ENCODE peak calls at places on chromosomes 7 and 10, in seven cellular contexts. One of them, this sample, is unnamed.

GRCh38 chr10:112369495-112370423 is 4.2 kb upstream of the ACSL5 start:
- DNase-seq in KG1: no peak
- DNase-seq in caudate nucleus: no peak
- DNase-seq in foreskin fibroblast: no peak
- DNase-seq in endothelial cell: no peak
- DNase-seq in pons: no peak
- DNase-seq in stimulated activated CD8-positive, alpha-beta memory T cell treated with anti-CD3 and anti-CD28 coated beads, Interleukin-4, amount 100 ng/mL, for 48 hours: no peak
- DNase-seq in this sample: no peak

GRCh38 chr7:2955177-2955768 is 88.4 kb downstream of the CARD11 start:
- DNase-seq in KG1: no peak
- DNase-seq in caudate nucleus: no peak
- DNase-seq in foreskin fibroblast: no peak
- DNase-seq in endothelial cell: no peak
- DNase-seq in pons: no peak
- DNase-seq in stimulated activated CD8-positive, alpha-beta memory T cell treated with anti-CD3 and anti-CD28 coated beads, Interleukin-4, amount 100 ng/mL, for 48 hours: no peak
- DNase-seq in this sample: no peak

GRCh38 chr10:34723746-34724145 is 91.3 kb downstream of the PARD3 start:
- DNase-seq in KG1: no peak
- DNase-seq in caudate nucleus: no peak
- DNase-seq in foreskin fibroblast: peak; percentile 59
- DNase-seq in endothelial cell: peak; percentile 26
- DNase-seq in pons: peak; percentile 65
- DNase-seq in stimulated activated CD8-positive, alpha-beta memory T cell treated with anti-CD3 and anti-CD28 coated beads, Interleukin-4, amount 100 ng/mL, for 48 hours: no peak
- DNase-seq in this sample: no peak

GRCh38 chr7:98458090-98458875 is 57.4 kb upstream of the BAIAP2L1 start:
- DNase-seq in KG1: no peak
- DNase-seq in caudate nucleus: no peak
- DNase-seq in foreskin fibroblast: no peak
- DNase-seq in endothelial cell: no peak
- DNase-seq in pons: no peak
- DNase-seq in stimulated activated CD8-positive, alpha-beta memory T cell treated with anti-CD3 and anti-CD28 coated beads, Interleukin-4, amount 100 ng/mL, for 48 hours: no peak
- DNase-seq in this sample: no peak

GRCh38 chr10:47030191-47030698 is 119.0 kb downstream of the PTPN20 start:
- DNase-seq in KG1: no peak
- DNase-seq in caudate nucleus: no peak
- DNase-seq in foreskin fibroblast: no peak
- DNase-seq in endothelial cell: no peak
- DNase-seq in pons: no peak
- DNase-seq in stimulated activated CD8-positive, alpha-beta memory T cell treated with anti-CD3 and anti-CD28 coated beads, Interleukin-4, amount 100 ng/mL, for 48 hours: peak; percentile 8
- DNase-seq in this sample: no peak

GRCh38 chr10:69541463-69541862 is 31.8 kb downstream of the NEUROG3 start:
- DNase-seq in KG1: no peak
- DNase-seq in caudate nucleus: no peak
- DNase-seq in foreskin fibroblast: no peak
- DNase-seq in endothelial cell: no peak
- DNase-seq in pons: no peak
- DNase-seq in stimulated activated CD8-positive, alpha-beta memory T cell treated with anti-CD3 and anti-CD28 coated beads, Interleukin-4, amount 100 ng/mL, for 48 hours: no peak
- DNase-seq in this sample: no peak

GRCh38 chr7:137682596-137682995 is 164.2 kb downstream of the DGKI start:
- DNase-seq in KG1: no peak
- DNase-seq in caudate nucleus: no peak
- DNase-seq in foreskin fibroblast: peak; percentile 82
- DNase-seq in endothelial cell: no peak
- DNase-seq in pons: no peak
- DNase-seq in stimulated activated CD8-positive, alpha-beta memory T cell treated with anti-CD3 and anti-CD28 coated beads, Interleukin-4, amount 100 ng/mL, for 48 hours: no peak
- DNase-seq in this sample: no peak

GRCh38 chr10:97186911-97187310 is 1.2 kb upstream of the SLIT1 start:
- DNase-seq in KG1: no peak
- DNase-seq in caudate nucleus: no peak
- DNase-seq in foreskin fibroblast: no peak
- DNase-seq in endothelial cell: no peak
- DNase-seq in pons: no peak
- DNase-seq in stimulated activated CD8-positive, alpha-beta memory T cell treated with anti-CD3 and anti-CD28 coated beads, Interleukin-4, amount 100 ng/mL, for 48 hours: no peak
- DNase-seq in this sample: no peak

GRCh38 chr7:122014697-122015096 is 129.4 kb downstream of the AASS start:
- DNase-seq in KG1: no peak
- DNase-seq in caudate nucleus: no peak
- DNase-seq in foreskin fibroblast: no peak
- DNase-seq in endothelial cell: no peak
- DNase-seq in pons: no peak
- DNase-seq in stimulated activated CD8-positive, alpha-beta memory T cell treated with anti-CD3 and anti-CD28 coated beads, Interleukin-4, amount 100 ng/mL, for 48 hours: no peak
- DNase-seq in this sample: no peak

GRCh38 chr7:98826811-98827231 is 43.0 kb downstream of the TMEM130 start:
- DNase-seq in KG1: no peak
- DNase-seq in caudate nucleus: peak; percentile 9
- DNase-seq in foreskin fibroblast: no peak
- DNase-seq in endothelial cell: no peak
- DNase-seq in pons: peak; percentile 56
- DNase-seq in stimulated activated CD8-positive, alpha-beta memory T cell treated with anti-CD3 and anti-CD28 coated beads, Interleukin-4, amount 100 ng/mL, for 48 hours: no peak
- DNase-seq in this sample: peak; percentile 46

GRCh38 chr7:157831901-157832810 is 495.4 kb downstream of the DNAJB6 start:
- DNase-seq in KG1: no peak
- DNase-seq in caudate nucleus: no peak
- DNase-seq in foreskin fibroblast: no peak
- DNase-seq in endothelial cell: no peak
- DNase-seq in pons: no peak
- DNase-seq in stimulated activated CD8-positive, alpha-beta memory T cell treated with anti-CD3 and anti-CD28 coated beads, Interleukin-4, amount 100 ng/mL, for 48 hours: no peak
- DNase-seq in this sample: no peak

GRCh38 chr10:103781329-103782061 is 73.9 kb downstream of the SH3PXD2A start:
- DNase-seq in KG1: no peak
- DNase-seq in caudate nucleus: no peak
- DNase-seq in foreskin fibroblast: peak; percentile 95
- DNase-seq in endothelial cell: no peak
- DNase-seq in pons: peak; percentile 39
- DNase-seq in stimulated activated CD8-positive, alpha-beta memory T cell treated with anti-CD3 and anti-CD28 coated beads, Interleukin-4, amount 100 ng/mL, for 48 hours: no peak
- DNase-seq in this sample: no peak